ENCODE peak calls at places on chromosomes 1 and 21, in nine cellular contexts. Y, O, L, S, A, B, E, M and K are unnamed samples.

GRCh38 chr1:48530727-48531351 is 58.8 kb upstream of the SPATA6 start:
- DNase-seq in Y (peak; percentile 59), O (peak; percentile 32), L (peak; percentile 89), S (no peak), A (peak; percentile 61), B (no peak), E (peak; percentile 95), M (peak; percentile 50), K (peak; percentile 51)

GRCh38 chr1:9118186-9118585 is 10.7 kb downstream of the GPR157 start:
- DNase-seq in Y (no peak), O (no peak), L (no peak), S (no peak), A (no peak), B (no peak), E (no peak), M (no peak), K (peak; percentile 11)

GRCh38 chr1:84619383-84620093 is 45.3 kb upstream of the CTBS start:
- DNase-seq in Y (no peak), O (peak; percentile 70), L (peak; percentile 70), S (peak; percentile 86), A (peak; percentile 10), B (no peak), E (no peak), M (no peak), K (no peak)

GRCh38 chr21:40795313-40795712 is 51.6 kb downstream of the DSCAM start:
- DNase-seq in Y (no peak), O (no peak), L (no peak), S (no peak), A (no peak), B (no peak), E (no peak), M (no peak), K (no peak)

GRCh38 chr1:179031855-179032513 is 6.3 kb downstream of the FAM20B start:
- DNase-seq in Y (no peak), O (no peak), L (no peak), S (no peak), A (no peak), B (no peak), E (no peak), M (no peak), K (no peak)

GRCh38 chr1:36083219-36083618 is 675 bp upstream of the TEKT2 start:
- DNase-seq in Y (no peak), O (no peak), L (no peak), S (no peak), A (no peak), B (no peak), E (no peak), M (no peak), K (no peak)

GRCh38 chr1:75727571-75727970 is 3.1 kb downstream of the ACADM start:
- DNase-seq in Y (no peak), O (peak; percentile 6), L (no peak), S (no peak), A (no peak), B (no peak), E (no peak), M (no peak), K (no peak)

GRCh38 chr1:19384113-19384512 is 72.0 kb downstream of the SLC66A1 start:
- DNase-seq in Y (no peak), O (peak; percentile 63), L (peak; percentile 57), S (no peak), A (no peak), B (peak; percentile 64), E (no peak), M (peak; percentile 53), K (peak; percentile 51)

GRCh38 chr1:88175631-88176226 is 508.3 kb upstream of the PKN2 start:
- DNase-seq in Y (no peak), O (peak; percentile 2), L (no peak), S (peak; percentile 23), A (no peak), B (no peak), E (peak; percentile 81), M (no peak), K (no peak)

GRCh38 chr1:32877211-32878110 is 6.7 kb upstream of the FNDC5 start:
- DNase-seq in Y (no peak), O (no peak), L (peak; percentile 65), S (no peak), A (no peak), B (peak; percentile 88), E (no peak), M (peak; percentile 81), K (peak; percentile 66)

GRCh38 chr1:229153955-229154548 is 116.9 kb upstream of the RAB4A start:
- DNase-seq in Y (no peak), O (no peak), L (no peak), S (no peak), A (no peak), B (no peak), E (no peak), M (no peak), K (no peak)

GRCh38 chr1:176754663-176755062 is 291.7 kb downstream of the PAPPA2 start:
- DNase-seq in Y (no peak), O (no peak), L (no peak), S (no peak), A (no peak), B (no peak), E (no peak), M (no peak), K (no peak)

GRCh38 chr1:44405804-44406743 is 1.0 kb downstream of the RNF220 start:
- DNase-seq in Y (peak; percentile 56), O (no peak), L (peak; percentile 83), S (no peak), A (no peak), B (no peak), E (no peak), M (peak; percentile 53), K (no peak)

GRCh38 chr1:27560271-27561125 is 43.4 kb downstream of the AHDC1 start:
- DNase-seq in Y (no peak), O (no peak), L (no peak), S (no peak), A (no peak), B (peak; percentile 40), E (no peak), M (no peak), K (no peak)

GRCh38 chr1:184291701-184292100 is 95.1 kb upstream of the C1orf21 start:
- DNase-seq in Y (no peak), O (no peak), L (no peak), S (no peak), A (no peak), B (no peak), E (no peak), M (no peak), K (no peak)

GRCh38 chr1:234934611-234935033 is 194.0 kb downstream of the TOMM20 start:
- DNase-seq in Y (no peak), O (no peak), L (no peak), S (peak; percentile 76), A (no peak), B (no peak), E (no peak), M (no peak), K (no peak)

GRCh38 chr1:67937651-67938050 is 104.4 kb upstream of the GNG12 start:
- DNase-seq in Y (no peak), O (peak; percentile 24), L (no peak), S (no peak), A (no peak), B (no peak), E (no peak), M (no peak), K (no peak)

GRCh38 chr1:198902616-198903140 is 263.8 kb downstream of the PTPRC start:
- DNase-seq in Y (no peak), O (no peak), L (peak; percentile 66), S (no peak), A (no peak), B (peak; percentile 22), E (no peak), M (no peak), K (peak; percentile 24)

GRCh38 chr1:94773931-94774422 is 46.2 kb upstream of the SLC44A3 start:
- DNase-seq in Y (peak; percentile 7), O (peak; percentile 63), L (no peak), S (no peak), A (no peak), B (no peak), E (peak; percentile 74), M (no peak), K (no peak)

GRCh38 chr1:58879464-58879863 is 95.6 kb upstream of the JUN start:
- DNase-seq in Y (no peak), O (no peak), L (no peak), S (no peak), A (no peak), B (no peak), E (no peak), M (no peak), K (no peak)

GRCh38 chr21:23963454-23963853 is 1643.8 kb downstream of the MRPL39 start:
- DNase-seq in Y (no peak), O (no peak), L (peak; percentile 96), S (no peak), A (peak; percentile 81), B (no peak), E (no peak), M (no peak), K (no peak)

GRCh38 chr1:63827411-63828321 is 53.8 kb downstream of the ROR1 start:
- DNase-seq in Y (no peak), O (peak; percentile 52), L (peak; percentile 27), S (no peak), A (no peak), B (no peak), E (no peak), M (no peak), K (no peak)

GRCh38 chr21:14554948-14555347 is 8.8 kb upstream of the SAMSN1 start:
- DNase-seq in Y (no peak), O (no peak), L (no peak), S (no peak), A (no peak), B (no peak), E (no peak), M (no peak), K (no peak)

GRCh38 chr1:201126463-201126831 is 537 bp downstream of the ASCL5 start:
- DNase-seq in Y (no peak), O (no peak), L (no peak), S (no peak), A (no peak), B (no peak), E (no peak), M (peak; percentile 15), K (no peak)